ENCODE peak calls at places on chromosomes 5 and 9, in ten cellular contexts. Z is amniotic stem cell; W is H54; D is effector memory CD8-positive, alpha-beta T cell; O is activated CD8-positive, alpha-beta memory T cell treated with anti-CD3 and anti-CD28 coated beads, Interleukin-2, amount 50 U/mL, for 48 hours; U is AG08395; H is substantia nigra; B is NCI-H1694; Y is cerebellar cortex; E is Right ventricle myocardium inferior. S is an unnamed sample.

GRCh38 chr9:130150779-130151381 is 21.3 kb upstream of the NCS1 start:
- DNase-seq in Z (no peak), W (no peak), D (no peak), O (no peak), U (no peak), H (no peak), B (no peak), Y (no peak), E (no peak), S (peak)

GRCh38 chr9:97744710-97745708 is 47.9 kb upstream of the XPA start:
- DNase-seq in Z (no peak), W (no peak), D (no peak), O (no peak), U (no peak), H (no peak), B (no peak), Y (no peak), E (no peak), S (no peak)

GRCh38 chr9:107274953-107275422 is 8.1 kb upstream of the RAD23B start:
- DNase-seq in Z (peak), W (peak), D (no peak), O (no peak), U (peak), H (no peak), B (no peak), Y (no peak), E (no peak), S (no peak)

GRCh38 chr5:78076351-78076750 is 218.1 kb downstream of the AP3B1 start:
- DNase-seq in Z (no peak), W (no peak), D (no peak), O (no peak), U (no peak), H (no peak), B (no peak), Y (no peak), E (no peak), S (no peak)

GRCh38 chr9:77953590-77953989 is 78.0 kb downstream of the GNAQ start:
- DNase-seq in Z (no peak), W (no peak), D (no peak), O (no peak), U (no peak), H (no peak), B (no peak), Y (no peak), E (no peak), S (no peak)

GRCh38 chr5:179344301-179345178 is 721 bp downstream of the ADAMTS2 start:
- DNase-seq in Z (no peak), W (no peak), D (no peak), O (no peak), U (peak), H (no peak), B (no peak), Y (no peak), E (no peak), S (peak)

GRCh38 chr5:115377468-115378217 is 81.2 kb upstream of the CCDC112 start:
- DNase-seq in Z (peak), W (peak), D (no peak), O (no peak), U (peak), H (no peak), B (peak), Y (peak), E (no peak), S (peak)

GRCh38 chr9:89619019-89619418 is 14.2 kb downstream of the GADD45G start:
- DNase-seq in Z (no peak), W (no peak), D (no peak), O (no peak), U (no peak), H (no peak), B (no peak), Y (no peak), E (no peak), S (no peak)

GRCh38 chr9:28093141-28093540 is 519.9 kb upstream of the C9orf72 start:
- DNase-seq in Z (no peak), W (no peak), D (no peak), O (no peak), U (no peak), H (no peak), B (no peak), Y (no peak), E (no peak), S (no peak)

GRCh38 chr5:158670199-158670598 is 429.5 kb downstream of the EBF1 start:
- DNase-seq in Z (no peak), W (no peak), D (no peak), O (no peak), U (no peak), H (no peak), B (no peak), Y (no peak), E (no peak), S (no peak)

GRCh38 chr9:304106-304505 is 89.4 kb downstream of the DOCK8 start:
- DNase-seq in Z (no peak), W (no peak), D (no peak), O (no peak), U (no peak), H (no peak), B (no peak), Y (no peak), E (no peak), S (no peak)

GRCh38 chr5:169064093-169064492 is 236.8 kb downstream of the SLIT3 start:
- DNase-seq in Z (no peak), W (no peak), D (no peak), O (no peak), U (no peak), H (no peak), B (no peak), Y (peak), E (no peak), S (no peak)

GRCh38 chr5:122390107-122390506 is 78.1 kb downstream of the SNCAIP start:
- DNase-seq in Z (no peak), W (no peak), D (no peak), O (no peak), U (no peak), H (no peak), B (no peak), Y (no peak), E (no peak), S (no peak)